ENCODE peak calls at places on chromosomes 16 and 17, in seven cellular contexts. One of them, this sample, is unnamed.
A peak's percentile ranks its signal among the peaks of the same experiment; 100 is the strongest.

GRCh38 chr17:69357701-69358100 is 30.8 kb upstream of the ABCA5 start:
- DNase-seq in mesendoderm: peak; percentile 16
- DNase-seq in trophoblast cell: no peak
- DNase-seq in IMR-90: no peak
- DNase-seq in H9: no peak
- DNase-seq in mesenchymal stem cell: no peak
- DNase-seq in H1: no peak
- DNase-seq in this sample: no peak

GRCh38 chr16:53159781-53160436 is 105.1 kb downstream of the CHD9 start:
- DNase-seq in mesendoderm: peak; percentile 68
- DNase-seq in trophoblast cell: peak; percentile 61
- DNase-seq in IMR-90: peak; percentile 62
- DNase-seq in H9: no peak
- DNase-seq in mesenchymal stem cell: peak; percentile 75
- DNase-seq in H1: no peak
- DNase-seq in this sample: peak; percentile 37

GRCh38 chr17:38403491-38403890 is 24.8 kb upstream of the ARHGAP23 start:
- DNase-seq in mesendoderm: peak; percentile 67
- DNase-seq in trophoblast cell: no peak
- DNase-seq in IMR-90: peak; percentile 20
- DNase-seq in H9: peak; percentile 50
- DNase-seq in mesenchymal stem cell: peak; percentile 75
- DNase-seq in H1: no peak
- DNase-seq in this sample: no peak

GRCh38 chr17:65678534-65678933 is 117.1 kb upstream of the AXIN2 start:
- DNase-seq in mesendoderm: no peak
- DNase-seq in trophoblast cell: peak; percentile 44
- DNase-seq in IMR-90: no peak
- DNase-seq in H9: no peak
- DNase-seq in mesenchymal stem cell: no peak
- DNase-seq in H1: no peak
- DNase-seq in this sample: no peak

GRCh38 chr17:39736319-39737165 is 1.2 kb upstream of the GRB7 start:
- DNase-seq in mesendoderm: peak; percentile 26
- DNase-seq in trophoblast cell: peak; percentile 52
- DNase-seq in IMR-90: no peak
- DNase-seq in H9: no peak
- DNase-seq in mesenchymal stem cell: no peak
- DNase-seq in H1: no peak
- DNase-seq in this sample: no peak

GRCh38 chr17:2181206-2181983 is 122.2 kb downstream of the SMG6 start:
- DNase-seq in mesendoderm: peak; percentile 75
- DNase-seq in trophoblast cell: peak; percentile 93
- DNase-seq in IMR-90: peak; percentile 95
- DNase-seq in H9: no peak
- DNase-seq in mesenchymal stem cell: peak; percentile 87
- DNase-seq in H1: no peak
- DNase-seq in this sample: no peak

GRCh38 chr16:11510178-11510973 is 76.3 kb downstream of the LITAF start:
- DNase-seq in mesendoderm: no peak
- DNase-seq in trophoblast cell: no peak
- DNase-seq in IMR-90: no peak
- DNase-seq in H9: no peak
- DNase-seq in mesenchymal stem cell: no peak
- DNase-seq in H1: no peak
- DNase-seq in this sample: no peak

GRCh38 chr16:19147627-19148026 is 20.4 kb upstream of the SYT17 start:
- DNase-seq in mesendoderm: no peak
- DNase-seq in trophoblast cell: no peak
- DNase-seq in IMR-90: no peak
- DNase-seq in H9: no peak
- DNase-seq in mesenchymal stem cell: no peak
- DNase-seq in H1: no peak
- DNase-seq in this sample: no peak

GRCh38 chr16:82660078-82660645 is 33.4 kb downstream of the CDH13 start:
- DNase-seq in mesendoderm: no peak
- DNase-seq in trophoblast cell: no peak
- DNase-seq in IMR-90: peak; percentile 63
- DNase-seq in H9: peak; percentile 38
- DNase-seq in mesenchymal stem cell: peak; percentile 17
- DNase-seq in H1: no peak
- DNase-seq in this sample: no peak

GRCh38 chr17:73770115-73770848 is 126.0 kb upstream of the SDK2 start:
- DNase-seq in mesendoderm: peak; percentile 68
- DNase-seq in trophoblast cell: peak; percentile 6
- DNase-seq in IMR-90: peak; percentile 50
- DNase-seq in H9: no peak
- DNase-seq in mesenchymal stem cell: peak; percentile 54
- DNase-seq in H1: no peak
- DNase-seq in this sample: no peak

GRCh38 chr17:35376245-35376644 is 2.8 kb upstream of the SLFN11 start:
- DNase-seq in mesendoderm: no peak
- DNase-seq in trophoblast cell: peak; percentile 23
- DNase-seq in IMR-90: peak; percentile 46
- DNase-seq in H9: no peak
- DNase-seq in mesenchymal stem cell: no peak
- DNase-seq in H1: no peak
- DNase-seq in this sample: no peak

GRCh38 chr17:32998893-32999240 is 7.2 kb downstream of the SPACA3 start:
- DNase-seq in mesendoderm: peak; percentile 74
- DNase-seq in trophoblast cell: peak; percentile 90
- DNase-seq in IMR-90: peak; percentile 60
- DNase-seq in H9: no peak
- DNase-seq in mesenchymal stem cell: peak; percentile 74
- DNase-seq in H1: no peak
- DNase-seq in this sample: no peak

GRCh38 chr17:12388206-12388605 is 277.5 kb upstream of the MYOCD start:
- DNase-seq in mesendoderm: peak; percentile 46
- DNase-seq in trophoblast cell: no peak
- DNase-seq in IMR-90: peak; percentile 91
- DNase-seq in H9: no peak
- DNase-seq in mesenchymal stem cell: peak; percentile 57
- DNase-seq in H1: no peak
- DNase-seq in this sample: no peak

GRCh38 chr16:17368951-17369350 is 101.8 kb downstream of the XYLT1 start:
- DNase-seq in mesendoderm: no peak
- DNase-seq in trophoblast cell: no peak
- DNase-seq in IMR-90: no peak
- DNase-seq in H9: no peak
- DNase-seq in mesenchymal stem cell: no peak
- DNase-seq in H1: no peak
- DNase-seq in this sample: no peak

GRCh38 chr16:8828541-8829165 is 31.0 kb downstream of the PMM2 start:
- DNase-seq in mesendoderm: no peak
- DNase-seq in trophoblast cell: no peak
- DNase-seq in IMR-90: no peak
- DNase-seq in H9: no peak
- DNase-seq in mesenchymal stem cell: no peak
- DNase-seq in H1: no peak
- DNase-seq in this sample: no peak

GRCh38 chr17:74147436-74147835 is 56.0 kb upstream of the RPL38 start:
- DNase-seq in mesendoderm: no peak
- DNase-seq in trophoblast cell: no peak
- DNase-seq in IMR-90: no peak
- DNase-seq in H9: peak; percentile 13
- DNase-seq in mesenchymal stem cell: no peak
- DNase-seq in H1: no peak
- DNase-seq in this sample: no peak

GRCh38 chr17:1481736-1482135 is 10.8 kb downstream of the MYO1C start:
- DNase-seq in mesendoderm: no peak
- DNase-seq in trophoblast cell: no peak
- DNase-seq in IMR-90: no peak
- DNase-seq in H9: no peak
- DNase-seq in mesenchymal stem cell: no peak
- DNase-seq in H1: no peak
- DNase-seq in this sample: no peak

GRCh38 chr17:10744509-10745000 is 14.7 kb upstream of the TMEM220 start:
- DNase-seq in mesendoderm: no peak
- DNase-seq in trophoblast cell: no peak
- DNase-seq in IMR-90: no peak
- DNase-seq in H9: no peak
- DNase-seq in mesenchymal stem cell: no peak
- DNase-seq in H1: no peak
- DNase-seq in this sample: no peak

GRCh38 chr17:28871056-28871579 is 16.3 kb downstream of the ERAL1 start:
- DNase-seq in mesendoderm: no peak
- DNase-seq in trophoblast cell: no peak
- DNase-seq in IMR-90: no peak
- DNase-seq in H9: no peak
- DNase-seq in mesenchymal stem cell: no peak
- DNase-seq in H1: no peak
- DNase-seq in this sample: no peak

GRCh38 chr17:4980644-4981216 is 6.7 kb downstream of the CAMTA2 start:
- DNase-seq in mesendoderm: peak; percentile 90
- DNase-seq in trophoblast cell: peak; percentile 72
- DNase-seq in IMR-90: peak; percentile 46
- DNase-seq in H9: peak; percentile 72
- DNase-seq in mesenchymal stem cell: peak; percentile 64
- DNase-seq in H1: no peak
- DNase-seq in this sample: peak; percentile 72

GRCh38 chr17:44362479-44362963 is 1.1 kb downstream of the FAM171A2 start:
- DNase-seq in mesendoderm: no peak
- DNase-seq in trophoblast cell: no peak
- DNase-seq in IMR-90: no peak
- DNase-seq in H9: no peak
- DNase-seq in mesenchymal stem cell: no peak
- DNase-seq in H1: no peak
- DNase-seq in this sample: no peak

GRCh38 chr17:42120161-42121065 is 754 bp downstream of the KAT2A start:
- DNase-seq in mesendoderm: no peak
- DNase-seq in trophoblast cell: no peak
- DNase-seq in IMR-90: no peak
- DNase-seq in H9: peak; percentile 85
- DNase-seq in mesenchymal stem cell: no peak
- DNase-seq in H1: no peak
- DNase-seq in this sample: no peak

GRCh38 chr16:14151256-14152030 is 80.3 kb downstream of the MRTFB start:
- DNase-seq in mesendoderm: no peak
- DNase-seq in trophoblast cell: no peak
- DNase-seq in IMR-90: no peak
- DNase-seq in H9: no peak
- DNase-seq in mesenchymal stem cell: peak; percentile 60
- DNase-seq in H1: no peak
- DNase-seq in this sample: no peak
- H4K8ac ChIP-seq in mesendoderm: no peak overlapping the region
- H4K8ac ChIP-seq in trophoblast cell: no peak overlapping the region
- H4K8ac ChIP-seq in IMR-90: no peak overlapping the region
- H4K8ac ChIP-seq in H9: no peak overlapping the region
- H4K8ac ChIP-seq in mesenchymal stem cell: no peak overlapping the region
- H4K8ac ChIP-seq in H1: no peak overlapping the region
- H4K8ac ChIP-seq in this sample: no peak overlapping the region

GRCh38 chr17:3615160-3615870 is 6.1 kb upstream of the TRPV1 start:
- DNase-seq in mesendoderm: no peak
- DNase-seq in trophoblast cell: no peak
- DNase-seq in IMR-90: no peak
- DNase-seq in H9: no peak
- DNase-seq in mesenchymal stem cell: no peak
- DNase-seq in H1: no peak
- DNase-seq in this sample: no peak

GRCh38 chr17:3613139-3613538 is 3.9 kb upstream of the TRPV1 start:
- DNase-seq in mesendoderm: no peak
- DNase-seq in trophoblast cell: no peak
- DNase-seq in IMR-90: no peak
- DNase-seq in H9: no peak
- DNase-seq in mesenchymal stem cell: no peak
- DNase-seq in H1: no peak
- DNase-seq in this sample: no peak

GRCh38 chr17:3609689-3610088 is 478 bp upstream of the TRPV1 start:
- DNase-seq in mesendoderm: no peak
- DNase-seq in trophoblast cell: no peak
- DNase-seq in IMR-90: no peak
- DNase-seq in H9: no peak
- DNase-seq in mesenchymal stem cell: no peak
- DNase-seq in H1: no peak
- DNase-seq in this sample: no peak

DNA sequence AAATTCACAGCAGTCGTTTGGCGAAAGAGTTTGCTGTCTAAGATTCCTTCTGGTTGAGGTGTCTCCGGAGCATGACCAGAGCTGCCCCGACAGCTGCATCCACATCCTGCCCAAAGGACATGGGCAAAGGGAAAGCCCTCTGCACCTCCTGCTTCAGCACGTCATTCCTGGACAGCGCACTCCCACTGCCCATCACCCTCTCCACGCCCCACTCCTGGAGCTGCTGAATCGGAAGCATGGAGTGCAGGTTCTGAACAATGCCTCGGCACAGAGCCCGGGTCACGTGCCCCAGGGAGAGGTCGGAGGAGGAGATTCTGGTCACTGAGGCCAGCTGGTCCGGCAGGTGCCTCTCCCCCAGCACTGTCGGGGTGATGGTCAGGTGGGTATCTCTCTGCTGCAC is 1.3 kb upstream of the TRPV1 start:
- DNase-seq in mesendoderm: no peak
- DNase-seq in trophoblast cell: no peak
- DNase-seq in IMR-90: no peak
- DNase-seq in H9: no peak
- DNase-seq in mesenchymal stem cell: no peak
- DNase-seq in H1: no peak
- DNase-seq in this sample: no peak
- H3K23ac ChIP-seq in mesendoderm: no peak overlapping the region
- H3K23ac ChIP-seq in trophoblast cell: no peak overlapping the region
- H3K23ac ChIP-seq in IMR-90: no peak overlapping the region
- H3K23ac ChIP-seq in H9: no peak overlapping the region
- H3K23ac ChIP-seq in mesenchymal stem cell: no peak overlapping the region
- H3K23ac ChIP-seq in H1: no peak overlapping the region
- H3K23ac ChIP-seq in this sample: no peak overlapping the region

GRCh38 chr17:75551276-75551675 is 25.8 kb downstream of the LLGL2 start:
- DNase-seq in mesendoderm: no peak
- DNase-seq in trophoblast cell: peak; percentile 95
- DNase-seq in IMR-90: no peak
- DNase-seq in H9: no peak
- DNase-seq in mesenchymal stem cell: peak; percentile 16
- DNase-seq in H1: no peak
- DNase-seq in this sample: no peak
- H4K8ac ChIP-seq in mesendoderm: no peak overlapping the region
- H4K8ac ChIP-seq in trophoblast cell: no peak overlapping the region
- H4K8ac ChIP-seq in IMR-90: no peak overlapping the region
- H4K8ac ChIP-seq in H9: no peak overlapping the region
- H4K8ac ChIP-seq in mesenchymal stem cell: peak overlapping the region; percentile 87
- H4K8ac ChIP-seq in H1: no peak overlapping the region
- H4K8ac ChIP-seq in this sample: no peak overlapping the region

DNA sequence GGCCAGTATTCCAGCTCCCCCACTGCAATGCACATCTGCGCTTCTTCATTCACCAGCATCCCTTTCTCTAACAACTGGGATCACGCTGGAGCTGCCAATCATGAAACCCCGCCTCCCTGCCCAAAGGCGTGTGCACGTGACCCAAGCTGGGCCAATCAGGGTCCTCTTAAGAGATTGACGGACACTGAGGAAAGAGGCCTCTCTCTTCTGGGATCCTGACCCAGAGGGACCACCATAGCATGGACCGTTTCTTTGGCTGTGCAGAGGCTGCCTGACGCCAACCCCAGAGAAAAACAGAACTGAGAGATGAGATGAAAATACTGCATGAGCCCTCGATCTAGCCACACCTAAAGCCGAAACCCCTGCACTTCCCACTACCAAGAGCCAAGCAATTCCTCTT is 32.0 kb downstream of the COTL1 start:
- DNase-seq in mesendoderm: peak; percentile 75
- DNase-seq in trophoblast cell: peak; percentile 69
- DNase-seq in IMR-90: no peak
- DNase-seq in H9: peak; percentile 84
- DNase-seq in mesenchymal stem cell: no peak
- DNase-seq in H1: peak; percentile 38
- DNase-seq in this sample: peak; percentile 59
- H3K23ac ChIP-seq in mesendoderm: no peak overlapping the region
- H3K23ac ChIP-seq in trophoblast cell: no peak overlapping the region
- H3K23ac ChIP-seq in IMR-90: no peak overlapping the region
- H3K23ac ChIP-seq in H9: no peak overlapping the region
- H3K23ac ChIP-seq in mesenchymal stem cell: no peak overlapping the region
- H3K23ac ChIP-seq in H1: no peak overlapping the region
- H3K23ac ChIP-seq in this sample: no peak overlapping the region

This sample was measured in neuronal stem cell.